ENCODE peak calls at places on chromosomes 12 and 14, in nine cellular contexts. Z is tibial nerve; V is psoas muscle; O is naive thymus-derived CD4-positive, alpha-beta T cell; M is lung; G is body of pancreas; N is CD8-positive, alpha-beta memory T cell; C is testis; P is cardiac muscle cell. L is an unnamed sample. For H3K4me1 and H3K27me3, the result is how much of the 10 kb centered on the place peaks cover.

GRCh38 chr12:42346603-42347002 is 20.6 kb downstream of the PPHLN1 start:
- DNase-seq in Z (no peak), V (no peak), O (no peak), M (no peak), G (no peak), N (no peak), C (no peak), P (no peak), L (no peak)

GRCh38 chr14:84351646-84352045 is 1178.3 kb upstream of the FLRT2 start:
- DNase-seq in Z (no peak), V (no peak), O (no peak), M (no peak), G (no peak), N (no peak), C (no peak), P (no peak), L (no peak)

GRCh38 chr12:75622492-75622891 is 111.1 kb upstream of the KRR1 start:
- DNase-seq in Z (no peak), V (no peak), O (no peak), M (no peak), G (no peak), N (no peak), C (no peak), P (no peak), L (no peak)

GRCh38 chr14:83541147-83541546 is 1988.8 kb upstream of the FLRT2 start:
- DNase-seq in Z (no peak), V (no peak), O (no peak), M (no peak), G (no peak), N (no peak), C (no peak), P (no peak), L (no peak)

GRCh38 chr12:112820796-112821195 is 29.2 kb downstream of the RPH3A start:
- DNase-seq in Z (no peak), V (no peak), O (no peak), M (no peak), G (no peak), N (no peak), C (no peak), P (no peak), L (no peak)

GRCh38 chr14:45135181-45135580 is 549 bp upstream of the FANCM start:
- DNase-seq in Z (no peak), V (no peak), O (no peak), M (no peak), G (no peak), N (no peak), C (no peak), P (peak), L (no peak)

GRCh38 chr14:87643005-87643404 is 350.0 kb downstream of the GALC start:
- DNase-seq in Z (no peak), V (no peak), O (no peak), M (peak), G (peak), N (no peak), C (peak), P (no peak), L (peak)

GRCh38 chr12:64522316-64522715 is 70.4 kb downstream of the TBK1 start:
- DNase-seq in Z (no peak), V (no peak), O (no peak), M (no peak), G (no peak), N (no peak), C (no peak), P (peak), L (no peak)

GRCh38 chr14:92959189-92959531 is 36.2 kb downstream of the CHGA start:
- DNase-seq in Z (no peak), V (no peak), O (no peak), M (no peak), G (no peak), N (no peak), C (no peak), P (no peak), L (peak)

GRCh38 chr12:20452496-20452895 is 84.2 kb downstream of the PDE3A start:
- DNase-seq in Z (no peak), V (no peak), O (no peak), M (no peak), G (no peak), N (no peak), C (no peak), P (no peak), L (no peak)

GRCh38 chr14:54182419-54183040 is 214.3 kb upstream of the CDKN3 start:
- DNase-seq in Z (no peak), V (no peak), O (no peak), M (no peak), G (no peak), N (no peak), C (no peak), P (peak), L (no peak)

GRCh38 chr12:127548123-127548553 is 718.8 kb upstream of the TMEM132C start:
- DNase-seq in Z (no peak), V (no peak), O (no peak), M (no peak), G (no peak), N (no peak), C (no peak), P (no peak), L (no peak)

GRCh38 chr12:100651108-100651507 is 77.6 kb downstream of the GAS2L3 start:
- DNase-seq in Z (no peak), V (no peak), O (no peak), M (no peak), G (no peak), N (no peak), C (no peak), P (no peak), L (no peak)

GRCh38 chr12:102965281-102966155 is 8.0 kb downstream of the ASCL1 start:
- DNase-seq in Z (no peak), V (no peak), O (no peak), M (no peak), G (no peak), N (no peak), C (no peak), P (no peak), L (no peak)

GRCh38 chr14:89481167-89481566 is 64.1 kb upstream of the FOXN3 start:
- DNase-seq in Z (peak), V (peak), O (no peak), M (no peak), G (no peak), N (no peak), C (no peak), P (no peak), L (no peak)

GRCh38 chr14:34231626-34232025 is 230.4 kb downstream of the SPTSSA start:
- DNase-seq in Z (no peak), V (peak), O (no peak), M (no peak), G (no peak), N (no peak), C (no peak), P (no peak), L (no peak)

GRCh38 chr12:5391638-5392037 is 40.3 kb upstream of the NTF3 start:
- DNase-seq in Z (no peak), V (no peak), O (no peak), M (no peak), G (no peak), N (no peak), C (no peak), P (peak), L (no peak)

GRCh38 chr12:68420225-68421008 is 88.3 kb upstream of the MDM1 start:
- DNase-seq in Z (no peak), V (no peak), O (no peak), M (no peak), G (peak), N (no peak), C (peak), P (peak), L (no peak)

GRCh38 chr14:47948981-47949380 is 273.6 kb upstream of the MDGA2 start:
- DNase-seq in Z (no peak), V (no peak), O (no peak), M (no peak), G (no peak), N (no peak), C (peak), P (no peak), L (peak)

GRCh38 chr14:41570415-41571155 is 36.1 kb upstream of the LRFN5 start:
- DNase-seq in Z (no peak), V (no peak), O (no peak), M (no peak), G (no peak), N (no peak), C (no peak), P (no peak), L (no peak)

GRCh38 chr12:6161124-6161882 is 36.8 kb upstream of the VWF start:
- DNase-seq in Z (no peak), V (peak), O (no peak), M (no peak), G (no peak), N (no peak), C (no peak), P (peak), L (no peak)

GRCh38 chr12:117188961-117189724 is 1.1 kb downstream of the FBXO21 start:
- DNase-seq in Z (no peak), V (no peak), O (no peak), M (no peak), G (no peak), N (no peak), C (peak), P (peak), L (no peak)

GRCh38 chr14:103544627-103545218 is 15.7 kb downstream of the TRMT61A start:
- DNase-seq in Z (no peak), V (no peak), O (no peak), M (no peak), G (no peak), N (no peak), C (no peak), P (no peak), L (peak)

GRCh38 chr14:103542545-103543088 is 13.6 kb downstream of the TRMT61A start:
- DNase-seq in Z (no peak), V (peak), O (no peak), M (no peak), G (peak), N (no peak), C (peak), P (no peak), L (peak)

GRCh38 chr14:103545219-103545914 is 16.4 kb downstream of the TRMT61A start:
- DNase-seq in Z (no peak), V (peak), O (no peak), M (no peak), G (no peak), N (no peak), C (no peak), P (no peak), L (peak)

GRCh38 chr14:103543140-103543539 is 14.1 kb downstream of the TRMT61A start:
- DNase-seq in Z (no peak), V (peak), O (no peak), M (no peak), G (no peak), N (no peak), C (no peak), P (no peak), L (peak)

GRCh38 chr14:103543721-103544626 is 15.0 kb downstream of the TRMT61A start:
- DNase-seq in Z (no peak), V (peak), O (no peak), M (no peak), G (no peak), N (no peak), C (peak), P (peak), L (peak)
- H3K4me1 ChIP-seq in Z (half or more), V (under half), O (under half), M (under half), G (under half), N (under half), C (half or more), P (under half), L (under half)

GRCh38 chr12:11765817-11766794 is 116.6 kb downstream of the ETV6 start:
- DNase-seq in Z (no peak), V (no peak), O (peak), M (peak), G (no peak), N (no peak), C (no peak), P (peak), L (no peak)

GRCh38 chr12:11771356-11771755 is 121.9 kb downstream of the ETV6 start:
- DNase-seq in Z (no peak), V (no peak), O (no peak), M (no peak), G (no peak), N (no peak), C (no peak), P (peak), L (no peak)

GRCh38 chr12:11767029-11767724 is 117.7 kb downstream of the ETV6 start:
- DNase-seq in Z (no peak), V (no peak), O (no peak), M (no peak), G (no peak), N (no peak), C (no peak), P (no peak), L (no peak)

GRCh38 chr12:11769723-11770514 is 120.4 kb downstream of the ETV6 start:
- DNase-seq in Z (no peak), V (no peak), O (no peak), M (no peak), G (no peak), N (no peak), C (no peak), P (no peak), L (no peak)

DNA sequence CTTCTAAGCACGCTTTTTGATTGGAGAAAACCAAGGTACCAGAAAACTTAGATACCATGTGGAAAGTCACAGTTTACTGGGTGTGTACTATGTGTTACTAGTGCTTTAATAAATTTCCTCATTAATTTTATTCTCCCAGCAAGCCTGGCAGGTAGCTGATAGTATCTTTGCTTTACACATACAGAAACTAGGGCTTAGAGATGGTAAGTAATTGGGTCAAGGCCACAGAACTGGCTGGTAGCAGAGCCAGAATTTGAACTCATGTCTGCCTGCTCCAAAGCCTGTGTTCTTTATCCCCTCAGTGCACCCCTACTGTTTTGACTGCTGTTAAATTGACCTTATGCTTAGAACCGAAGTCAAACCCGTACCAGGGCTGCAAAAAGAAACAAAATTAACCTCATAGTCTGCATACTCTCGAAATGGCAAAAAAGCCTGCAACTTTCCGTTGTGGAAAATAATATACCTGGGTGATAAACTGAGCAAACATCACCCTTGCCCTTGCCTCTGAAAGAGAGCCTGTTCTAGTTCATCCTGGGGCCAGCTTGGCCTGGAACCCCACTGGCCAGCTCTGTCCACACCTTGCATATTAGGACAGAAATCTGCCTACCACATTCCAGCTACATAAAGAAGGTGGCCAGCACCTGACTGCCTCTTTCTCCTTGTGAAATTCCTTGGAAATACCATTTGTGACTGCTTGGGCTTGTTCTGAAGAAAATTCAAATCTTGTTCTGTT is 118.9 kb downstream of the ETV6 start:
- DNase-seq in Z (no peak), V (no peak), O (no peak), M (no peak), G (peak), N (no peak), C (no peak), P (no peak), L (no peak)
- H3K27me3 ChIP-seq in Z (under half), V (under half), O (under half), M (under half), G (under half), N (under half), C (under half), P (under half), L (under half)

GRCh38 chr12:47753021-47754001 is 5.4 kb downstream of the RAPGEF3 start:
- DNase-seq in Z (no peak), V (peak), O (no peak), M (peak), G (peak), N (no peak), C (no peak), P (peak), L (peak)
- H3K4me3 ChIP-seq in Z (no peak), V (peak), O (no peak), M (no peak), G (no peak), N (no peak), C (no peak), P (no peak), L (no peak)

GRCh38 chr14:75457024-75457390 is 29.2 kb downstream of the JDP2 start:
- DNase-seq in Z (no peak), V (no peak), O (no peak), M (no peak), G (no peak), N (no peak), C (no peak), P (no peak), L (no peak)
- H3K4me1 ChIP-seq in Z (under half), V (half or more), O (under half), M (half or more), G (half or more), N (under half), C (under half), P (under half), L (under half)

GRCh38 chr12:57740656-57741412 is 2.3 kb upstream of the AGAP2 start:
- DNase-seq in Z (no peak), V (no peak), O (peak), M (no peak), G (no peak), N (peak), C (no peak), P (no peak), L (no peak)
- H3K27me3 ChIP-seq in Z (under half), V (under half), O (under half), M (under half), G (under half), N (under half), C (under half), P (half or more), L (under half)

GRCh38 chr12:124569375-124570148 is 2.1 kb upstream of the NCOR2 start:
- DNase-seq in Z (no peak), V (no peak), O (no peak), M (no peak), G (no peak), N (no peak), C (peak), P (no peak), L (no peak)
- H3K4me3 ChIP-seq in Z (no peak), V (no peak), O (no peak), M (no peak), G (no peak), N (no peak), C (peak), P (no peak), L (no peak)

DNA sequence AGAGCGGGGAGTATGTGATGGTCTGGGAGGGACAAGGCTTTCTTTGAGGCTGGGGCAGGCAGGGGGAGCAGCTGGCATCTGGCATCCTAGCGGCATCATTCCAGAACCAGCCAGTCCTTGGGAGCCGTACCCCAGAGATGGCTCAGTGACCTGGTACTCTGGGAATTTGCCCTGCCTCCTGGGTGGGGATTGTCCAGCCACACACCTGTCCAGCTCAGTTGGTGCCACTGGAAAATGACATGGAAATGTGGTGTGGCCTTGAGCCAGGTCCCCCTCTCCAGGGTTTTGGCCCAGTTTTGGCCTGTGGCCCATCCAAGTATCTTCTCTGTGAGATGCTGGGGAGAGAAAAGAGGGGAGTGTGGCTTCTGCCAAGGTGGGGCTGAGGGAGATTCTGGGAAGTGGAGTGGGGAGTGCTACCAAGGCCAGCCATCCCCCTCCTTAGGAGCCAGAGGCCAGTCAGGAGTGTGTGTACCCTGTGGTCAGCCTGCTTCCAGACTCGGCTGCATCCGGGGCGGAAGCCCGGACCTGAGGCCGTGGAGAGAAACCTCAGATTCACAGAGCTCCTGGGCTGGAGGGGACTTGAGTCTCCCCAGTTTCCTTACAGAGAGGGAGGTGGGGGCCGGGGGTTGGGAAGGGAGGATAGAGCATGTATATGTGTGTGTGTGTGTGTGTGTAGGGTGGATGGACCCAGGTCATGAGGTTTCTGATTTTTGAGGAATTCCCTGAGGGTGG is 14.7 kb upstream of the KRT80 start:
- DNase-seq in Z (no peak), V (no peak), O (no peak), M (no peak), G (peak), N (no peak), C (no peak), P (no peak), L (peak)
- H3K4me1 ChIP-seq in Z (under half), V (under half), O (under half), M (under half), G (half or more), N (under half), C (under half), P (under half), L (half or more)

GRCh38 chr14:69259531-69260245 is at the start of gene GALNT16:
- DNase-seq in Z (no peak), V (peak), O (no peak), M (no peak), G (no peak), N (no peak), C (peak), P (peak), L (peak)
- H3K27me3 ChIP-seq in Z (under half), V (under half), O (under half), M (under half), G (under half), N (under half), C (under half), P (under half), L (under half)

L was measured in BE2C.